ENCODE peak calls at places on chromosomes 6 and 20, in four cellular contexts. V is body of pancreas; D is CD4-positive, alpha-beta T cell; R is GM23248. C is an unnamed sample. For H3K9me3, the result is how much of the 10 kb centered on the place peaks cover.

GRCh38 chr6:159217595-159218275 is 48.5 kb downstream of the FNDC1 start:
- DNase-seq in R (peak), V (peak), D (no peak), C (peak)

GRCh38 chr20:64040231-64041039 is 4.5 kb downstream of the C20orf204 start:
- DNase-seq in V (no peak), D (no peak), R (no peak), C (no peak)

GRCh38 chr6:4545929-4546328 is 230.3 kb upstream of the CDYL start:
- DNase-seq in R (no peak), V (no peak), D (no peak), C (no peak)

GRCh38 chr6:110653381-110653780 is 161.9 kb downstream of the CDK19 start:
- DNase-seq in D (no peak), R (no peak), V (no peak), C (no peak)

GRCh38 chr6:90654166-90654565 is 67.3 kb upstream of the MAP3K7 start:
- DNase-seq in V (no peak), R (no peak), D (no peak), C (no peak)

GRCh38 chr6:51614725-51615124 is 472.7 kb downstream of the PKHD1 start:
- DNase-seq in D (no peak), V (no peak), R (no peak), C (no peak)

GRCh38 chr20:23264545-23264944 is 86.0 kb upstream of the NXT1 start:
- DNase-seq in V (no peak), D (no peak), R (no peak), C (no peak)

GRCh38 chr20:47748069-47748468 is 37.2 kb downstream of the SULF2 start:
- DNase-seq in R (no peak), V (no peak), D (no peak), C (no peak)

GRCh38 chr6:36839819-36840379 is 655 bp upstream of the CPNE5 start:
- DNase-seq in D (peak), R (peak), V (peak), C (peak)

GRCh38 chr6:119128252-119128912 is 49.9 kb upstream of the FAM184A start:
- DNase-seq in R (no peak), D (no peak), V (no peak), C (no peak)

GRCh38 chr20:38806855-38807655 is 1.6 kb downstream of the PPP1R16B start:
- DNase-seq in D (peak), R (no peak), V (no peak), C (no peak)

GRCh38 chr6:119096683-119097310 is 18.3 kb upstream of the FAM184A start:
- DNase-seq in V (peak), D (no peak), R (peak), C (peak)

GRCh38 chr6:15854378-15854777 is 191.6 kb upstream of the DTNBP1 start:
- DNase-seq in V (no peak), R (no peak), D (no peak), C (no peak)

GRCh38 chr6:45830441-45831139 is 185.1 kb downstream of the CLIC5 start:
- DNase-seq in R (no peak), V (no peak), D (no peak), C (no peak)

GRCh38 chr6:132300323-132300949 is 100.8 kb downstream of the MOXD1 start:
- DNase-seq in D (no peak), R (peak), V (peak), C (peak)

GRCh38 chr6:44869321-44869897 is 458.7 kb upstream of the RUNX2 start:
- DNase-seq in R (no peak), D (no peak), V (no peak), C (no peak)

GRCh38 chr6:4687989-4688947 is 87.9 kb upstream of the CDYL start:
- DNase-seq in R (peak), V (no peak), D (no peak), C (peak)

GRCh38 chr6:82062219-82062618 is 185.3 kb downstream of the IBTK start:
- DNase-seq in V (no peak), R (no peak), D (no peak), C (no peak)

GRCh38 chr6:53466257-53466656 is 78.6 kb downstream of the GCLC start:
- DNase-seq in D (no peak), V (no peak), R (peak), C (peak)

GRCh38 chr6:14212020-14212419 is 94.4 kb downstream of the CD83 start:
- DNase-seq in V (no peak), D (no peak), R (no peak), C (no peak)

GRCh38 chr20:51185861-51186260 is 163.0 kb upstream of the KCNG1 start:
- DNase-seq in R (no peak), V (no peak), D (no peak), C (no peak)

GRCh38 chr6:56909115-56909907 is 45.6 kb upstream of the BEND6 start:
- DNase-seq in D (no peak), V (no peak), R (peak), C (no peak)

GRCh38 chr20:32207211-32207625 is 325 bp downstream of the PLAGL2 start:
- DNase-seq in D (no peak), V (no peak), R (no peak), C (peak)

GRCh38 chr6:72787521-72788031 is 165.7 kb downstream of the KCNQ5 start:
- DNase-seq in R (peak), D (no peak), V (no peak), C (peak)

GRCh38 chr6:163711615-163712568 is 297.4 kb downstream of the QKI start:
- DNase-seq in R (peak), D (no peak), V (peak), C (no peak)

GRCh38 chr20:62739581-62740285 is 31.1 kb downstream of the NTSR1 start:
- DNase-seq in D (peak), R (peak), V (no peak), C (no peak)

GRCh38 chr6:118665011-118665410 is 13.6 kb upstream of the CEP85L start:
- DNase-seq in D (no peak), R (no peak), V (no peak), C (no peak)

GRCh38 chr20:62123450-62124118 is 1.3 kb downstream of the LSM14B start:
- DNase-seq in D (no peak), R (peak), V (no peak), C (peak)

GRCh38 chr6:168345266-168345665 is 25.7 kb upstream of the DACT2 start:
- DNase-seq in D (no peak), V (no peak), R (no peak), C (no peak)
- H3K9me3 ChIP-seq in D (under half), V (under half), R (under half), C (under half)

DNA sequence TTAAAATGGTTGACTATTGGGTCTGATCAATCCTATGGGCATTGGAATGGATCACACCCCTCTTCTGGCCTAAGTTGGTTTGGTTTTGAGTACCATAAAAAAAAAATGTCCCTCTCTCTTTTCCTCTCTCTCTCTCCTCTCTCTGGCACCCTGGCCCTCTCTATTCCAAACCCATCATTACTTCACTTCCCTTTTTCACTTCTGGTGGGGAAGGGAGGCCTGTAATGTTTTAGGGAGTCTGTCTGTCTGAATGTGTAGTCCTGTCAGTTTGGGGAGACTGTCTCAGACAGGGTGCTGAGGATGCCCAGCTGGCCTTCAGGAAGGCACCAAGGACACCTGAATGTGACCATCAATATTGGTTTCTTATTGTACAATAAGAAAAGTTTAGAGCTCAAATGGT is 165.8 kb downstream of the CD24 start:
- DNase-seq in D (no peak), V (no peak), R (no peak), C (no peak)
- H3K9me3 ChIP-seq in D (under half), V (under half), R (under half), C (under half)

GRCh38 chr6:310671-311070 is 18.4 kb downstream of the DUSP22 start:
- DNase-seq in D (no peak), V (no peak), R (no peak), C (no peak)
- H3K9me3 ChIP-seq in D (under half), V (under half), R (under half), C (under half)

GRCh38 chr6:28090902-28091586 is 10.7 kb downstream of the ZNF165 start:
- DNase-seq in V (no peak), D (no peak), R (peak), C (no peak)

GRCh38 chr6:28089054-28089453 is 8.7 kb downstream of the ZNF165 start:
- DNase-seq in V (no peak), D (no peak), R (no peak), C (no peak)
- H3K9me3 ChIP-seq in V (under half), D (under half), R (under half), C (under half)

DNA sequence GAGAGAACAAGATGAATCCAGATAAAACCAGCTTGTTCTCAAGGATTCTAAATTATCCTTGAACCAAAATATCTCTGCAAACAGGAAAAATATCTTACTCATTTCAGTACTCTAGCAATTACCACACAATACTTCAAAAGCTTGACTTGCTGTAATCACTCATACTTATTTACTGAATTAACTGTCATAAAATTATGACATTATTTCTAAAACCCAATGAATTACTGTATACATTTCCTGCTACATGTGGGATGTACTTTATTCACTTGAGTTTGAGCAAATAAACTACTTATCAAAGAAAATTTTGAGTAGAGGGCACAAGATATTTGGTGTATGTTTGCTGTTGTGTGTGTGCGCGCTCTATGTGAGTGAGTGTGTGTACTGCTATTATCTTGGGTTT is 9.7 kb downstream of the EIF2S2 start:
- DNase-seq in V (no peak), R (no peak), D (no peak), C (no peak)
- H3K9me3 ChIP-seq in V (under half), R (under half), D (under half), C (under half)